ENCODE peak calls at places on chromosomes 7 and 10, in six cellular contexts. Q, T, Y, D, X and N are unnamed samples.

GRCh38 chr7:155340071-155340531 is 42.4 kb downstream of the INSIG1 start:
- DNase-seq in Q (no peak), T (no peak), Y (no peak), D (no peak), X (no peak), N (no peak)

GRCh38 chr10:123170961-123171360 is 16.8 kb downstream of the BUB3 start:
- DNase-seq in Q (no peak), T (no peak), Y (no peak), D (no peak), X (no peak), N (no peak)

GRCh38 chr10:6045600-6046457 is 16.3 kb downstream of the IL2RA start:
- DNase-seq in Q (no peak), T (no peak), Y (no peak), D (peak), X (no peak), N (no peak)

GRCh38 chr10:132803595-132804210 is 17.8 kb upstream of the NKX6-2 start:
- DNase-seq in Q (no peak), T (no peak), Y (no peak), D (no peak), X (no peak), N (no peak)

GRCh38 chr7:23333671-23334246 is 34.6 kb downstream of the MALSU1 start:
- DNase-seq in Q (peak), T (no peak), Y (no peak), D (no peak), X (peak), N (no peak)

GRCh38 chr10:60618861-60619260 is 159.4 kb upstream of the CDK1 start:
- DNase-seq in Q (no peak), T (no peak), Y (no peak), D (no peak), X (no peak), N (no peak)

GRCh38 chr10:104274762-104275721 is 6.1 kb downstream of the GSTO2 start:
- DNase-seq in Q (no peak), T (peak), Y (peak), D (peak), X (no peak), N (no peak)

GRCh38 chr10:92699518-92700272 is 9.9 kb downstream of the HHEX start:
- DNase-seq in Q (peak), T (no peak), Y (peak), D (peak), X (peak), N (peak)

GRCh38 chr7:64045301-64046040 is at the start of gene ZNF727:
- DNase-seq in Q (no peak), T (peak), Y (peak), D (peak), X (no peak), N (peak)

GRCh38 chr7:9407816-9408215 is 974.4 kb downstream of the NXPH1 start:
- DNase-seq in Q (no peak), T (no peak), Y (no peak), D (no peak), X (peak), N (no peak)

GRCh38 chr10:24866615-24867583 is 85.5 kb downstream of the PRTFDC1 start:
- DNase-seq in Q (peak), T (no peak), Y (no peak), D (peak), X (peak), N (peak)

GRCh38 chr7:151409555-151410404 is at the start of gene WDR86:
- DNase-seq in Q (no peak), T (no peak), Y (peak), D (no peak), X (no peak), N (peak)

GRCh38 chr10:7046615-7047014 is 364.2 kb downstream of the SFMBT2 start:
- DNase-seq in Q (no peak), T (peak), Y (no peak), D (no peak), X (no peak), N (no peak)

GRCh38 chr7:137276194-137276593 is 67.3 kb downstream of the PTN start:
- DNase-seq in Q (no peak), T (no peak), Y (no peak), D (no peak), X (no peak), N (no peak)

GRCh38 chr10:76359001-76359400 is 927.6 kb downstream of the LRMDA start:
- DNase-seq in Q (no peak), T (no peak), Y (no peak), D (no peak), X (peak), N (no peak)

GRCh38 chr7:98286093-98286525 is 4.6 kb downstream of the BRI3 start:
- DNase-seq in Q (peak), T (no peak), Y (peak), D (peak), X (peak), N (no peak)

GRCh38 chr10:33463011-33463410 is 128.5 kb upstream of the NRP1 start:
- DNase-seq in Q (no peak), T (no peak), Y (no peak), D (no peak), X (no peak), N (no peak)

GRCh38 chr10:80655898-80656297 is 118.2 kb downstream of the SH2D4B start:
- DNase-seq in Q (no peak), T (no peak), Y (no peak), D (no peak), X (no peak), N (no peak)

GRCh38 chr7:6650086-6650485 is 13.0 kb downstream of the ZNF316 start:
- DNase-seq in Q (no peak), T (no peak), Y (peak), D (no peak), X (no peak), N (no peak)

GRCh38 chr7:3309140-3309539 is 8.1 kb downstream of the SDK1 start:
- DNase-seq in Q (peak), T (no peak), Y (peak), D (no peak), X (peak), N (no peak)

GRCh38 chr7:79820387-79820786 is 314.2 kb upstream of the GNAI1 start:
- DNase-seq in Q (peak), T (no peak), Y (peak), D (peak), X (peak), N (no peak)

GRCh38 chr7:2032030-2032875 is 200.5 kb downstream of the MAD1L1 start:
- DNase-seq in Q (peak), T (no peak), Y (peak), D (no peak), X (peak), N (peak)

GRCh38 chr10:10527861-10528562 is 489.7 kb upstream of the CELF2 start:
- DNase-seq in Q (no peak), T (no peak), Y (no peak), D (no peak), X (no peak), N (no peak)

GRCh38 chr10:72375585-72375984 is 20.9 kb upstream of the DNAJB12 start:
- DNase-seq in Q (no peak), T (peak), Y (no peak), D (no peak), X (no peak), N (no peak)

GRCh38 chr10:95399167-95399566 is 108.4 kb upstream of the PDLIM1 start:
- DNase-seq in Q (no peak), T (no peak), Y (no peak), D (no peak), X (no peak), N (no peak)

GRCh38 chr7:97064972-97065587 is 40.4 kb upstream of the DLX5 start:
- DNase-seq in Q (peak), T (peak), Y (peak), D (no peak), X (peak), N (peak)

GRCh38 chr7:131027287-131027773 is 293.3 kb upstream of the KLF14 start:
- DNase-seq in Q (peak), T (no peak), Y (peak), D (no peak), X (peak), N (peak)

GRCh38 chr7:114243646-114244045 is 171.0 kb upstream of the FOXP2 start:
- DNase-seq in Q (no peak), T (no peak), Y (no peak), D (no peak), X (peak), N (no peak)

GRCh38 chr10:86946215-86947170 is 10.9 kb downstream of the MMRN2 start:
- DNase-seq in Q (no peak), T (no peak), Y (peak), D (peak), X (no peak), N (no peak)

GRCh38 chr7:76380623-76380966 is 21.8 kb upstream of the YWHAG start:
- DNase-seq in Q (no peak), T (no peak), Y (no peak), D (no peak), X (no peak), N (no peak)

GRCh38 chr10:17871036-17871435 is 61.9 kb downstream of the MRC1 start:
- DNase-seq in Q (no peak), T (no peak), Y (no peak), D (no peak), X (no peak), N (no peak)

GRCh38 chr7:64559206-64559605 is 3.7 kb downstream of the ZNF680 start:
- DNase-seq in Q (no peak), T (no peak), Y (no peak), D (no peak), X (peak), N (no peak)

GRCh38 chr10:78507761-78508160 is 474.1 kb downstream of the RPS24 start:
- DNase-seq in Q (no peak), T (no peak), Y (peak), D (no peak), X (no peak), N (no peak)

GRCh38 chr10:78506614-78507013 is 473.0 kb downstream of the RPS24 start:
- DNase-seq in Q (no peak), T (no peak), Y (no peak), D (no peak), X (no peak), N (no peak)

GRCh38 chr10:78505657-78506056 is 472.0 kb downstream of the RPS24 start:
- DNase-seq in Q (peak), T (no peak), Y (no peak), D (no peak), X (peak), N (no peak)

DNA sequence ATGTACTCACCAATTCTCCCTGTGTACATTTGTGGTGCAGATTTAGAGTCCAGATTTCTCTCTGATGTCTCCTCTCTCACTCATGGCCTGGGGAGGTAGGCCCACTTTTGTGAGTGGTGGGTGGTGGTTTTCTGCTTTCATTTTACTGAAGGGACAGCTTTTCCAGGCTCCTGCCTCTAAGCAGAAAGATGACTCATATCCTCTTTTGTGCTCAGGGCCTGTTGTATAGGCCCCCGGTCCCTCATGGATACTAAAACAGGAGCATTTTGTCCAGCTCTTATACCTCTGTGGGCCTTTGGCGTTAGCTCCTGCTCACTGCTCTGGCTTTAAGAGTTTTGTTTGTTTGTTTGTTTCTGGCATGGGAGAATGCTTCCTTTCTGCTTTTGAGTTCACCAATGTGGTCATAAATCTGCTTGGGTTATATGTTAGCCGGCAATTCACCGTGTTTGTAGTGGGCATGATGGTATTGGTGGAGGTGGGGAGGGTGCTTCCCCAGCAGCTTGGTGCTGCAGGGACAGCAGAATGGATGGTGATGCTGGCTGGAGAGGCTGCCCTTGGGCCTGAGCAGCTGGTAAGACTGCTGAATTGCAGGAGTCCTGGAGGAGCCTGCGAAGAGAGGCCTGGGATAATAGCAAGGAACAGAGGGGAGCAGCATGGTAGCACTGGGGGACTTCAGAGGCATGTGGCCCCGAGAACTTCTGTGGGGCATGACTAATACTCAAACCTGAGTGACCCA is 468.7 kb downstream of the RPS24 start:
- DNase-seq in Q (peak), T (no peak), Y (no peak), D (no peak), X (peak), N (no peak)
- H3K9ac ChIP-seq in Q (peak), T (no peak), Y (peak), D (no peak), X (no peak), N (no peak)

GRCh38 chr7:25395976-25396375 is 167.7 kb upstream of the NPVF start:
- DNase-seq in Q (no peak), T (no peak), Y (no peak), D (no peak), X (no peak), N (no peak)
- TF ChIP-seq CTCF in Q (no peak), T (no peak), Y (no peak), D (no peak), X (no peak), N (no peak)

DNA sequence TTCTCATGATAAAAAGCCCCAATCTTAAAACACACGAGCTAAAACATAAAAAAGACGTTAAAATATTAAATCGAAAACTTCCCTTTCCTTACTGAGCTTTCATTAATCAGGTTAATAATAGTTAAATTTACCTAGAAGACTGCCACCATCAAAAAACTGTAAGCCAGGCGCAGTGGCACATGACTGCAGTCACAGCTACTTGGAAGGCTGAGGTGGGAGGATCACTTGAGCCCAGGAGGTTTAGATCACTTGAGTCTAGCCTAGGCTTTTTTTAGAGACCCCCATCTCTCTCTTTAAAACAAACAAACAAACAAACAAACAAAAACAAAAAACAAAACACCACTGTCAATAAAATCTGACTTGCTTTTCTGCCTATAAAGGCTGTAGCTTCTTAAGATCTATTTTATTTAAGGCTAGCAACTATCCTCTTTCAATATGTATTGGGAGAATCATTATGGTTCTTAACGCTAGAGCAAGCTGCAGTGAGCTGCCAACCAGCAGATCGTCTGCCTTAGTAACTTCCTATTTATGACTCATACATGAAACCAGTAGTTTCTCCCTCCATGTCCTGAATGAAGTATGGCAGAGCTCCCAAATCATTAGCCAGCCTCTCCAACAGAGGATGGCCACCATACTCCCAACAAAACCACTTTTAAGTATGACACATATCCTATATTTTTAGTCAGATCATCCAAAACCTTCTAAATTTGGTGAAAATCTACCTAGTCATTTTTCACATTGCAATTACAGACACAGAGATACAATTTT is 163.7 kb downstream of the SRPK2 start:
- DNase-seq in Q (peak), T (peak), Y (peak), D (no peak), X (peak), N (no peak)
- H3K4me3 ChIP-seq in Q (no peak), T (peak), Y (peak), D (no peak), X (no peak), N (no peak)

DNA sequence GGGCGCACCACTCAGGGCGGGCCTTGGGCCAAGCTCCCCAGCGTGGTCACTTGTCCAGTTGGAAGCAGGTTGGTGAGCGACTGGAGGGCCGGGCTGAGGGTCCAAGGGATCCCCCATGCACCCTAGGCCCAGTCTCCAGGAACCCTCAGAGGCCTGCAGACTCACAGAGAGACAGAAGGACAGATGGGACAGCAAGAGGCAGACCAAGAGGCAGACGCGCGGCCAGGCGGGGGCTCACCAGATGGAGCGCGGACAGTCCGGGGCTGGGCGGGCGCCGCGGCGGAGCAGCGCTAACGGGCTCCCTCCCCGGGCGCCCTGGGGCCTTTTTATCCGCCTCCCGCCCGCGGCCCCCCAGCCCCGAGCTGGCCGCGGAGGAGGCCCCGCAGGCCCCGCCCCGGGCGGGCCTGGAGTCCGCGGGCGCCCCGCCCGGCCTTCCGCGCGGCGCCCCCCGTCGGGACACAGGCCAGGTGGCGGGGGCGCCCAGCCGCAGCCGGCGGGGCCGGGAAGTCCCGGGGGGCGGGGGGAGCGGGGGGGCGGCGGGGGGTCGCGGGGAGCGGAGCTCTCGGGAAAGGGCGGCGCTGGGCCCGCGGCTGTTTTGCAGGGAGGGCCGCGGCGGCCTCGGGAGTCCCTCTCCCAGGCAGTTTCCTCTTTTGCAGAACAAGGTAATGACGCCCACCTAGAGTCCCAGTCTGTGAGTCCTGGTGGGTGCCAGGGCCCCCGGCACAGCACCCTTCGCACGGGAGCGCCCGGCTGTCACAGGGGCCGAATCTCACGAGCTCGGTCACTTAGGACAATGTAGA is at the start of gene LOXL4:
- DNase-seq in Q (no peak), T (no peak), Y (peak), D (no peak), X (peak), N (peak)
- H3K9ac ChIP-seq in Q (peak), T (peak), Y (no peak), D (peak), X (peak), N (peak)

DNA sequence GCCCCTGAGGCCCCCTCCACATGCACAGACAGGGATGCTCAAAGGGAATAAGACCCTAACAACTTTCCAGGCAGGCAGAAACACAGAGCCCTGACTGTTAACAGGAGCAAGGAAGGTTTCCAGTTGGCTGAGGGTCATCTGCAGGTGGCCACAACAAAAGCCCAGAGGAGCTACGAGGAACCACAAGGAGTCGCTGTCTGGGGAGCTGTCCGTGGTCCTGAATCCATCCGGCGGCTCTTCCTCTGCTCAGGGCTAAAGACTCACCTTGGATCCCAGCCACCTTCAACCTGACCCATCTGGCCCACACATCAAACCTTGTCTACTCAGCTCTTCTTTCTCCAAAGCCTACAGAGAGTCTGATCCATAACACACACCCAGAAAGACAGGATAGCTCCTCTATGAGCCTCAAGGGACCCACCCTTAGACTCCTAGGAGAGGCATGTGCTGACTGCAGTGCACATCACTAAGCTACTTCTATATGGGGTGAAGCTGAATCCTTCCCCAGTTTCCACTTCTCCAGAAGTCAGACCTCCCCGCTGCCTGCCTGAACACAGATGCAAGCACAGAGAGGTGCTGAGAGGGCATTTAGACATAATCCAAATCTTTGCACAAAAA is 104.0 kb downstream of the SLIT1 start:
- DNase-seq in Q (peak), T (peak), Y (no peak), D (peak), X (peak), N (peak)
- TF ChIP-seq CTCF in Q (peak), T (peak), Y (peak), D (peak), X (peak), N (peak)

DNA sequence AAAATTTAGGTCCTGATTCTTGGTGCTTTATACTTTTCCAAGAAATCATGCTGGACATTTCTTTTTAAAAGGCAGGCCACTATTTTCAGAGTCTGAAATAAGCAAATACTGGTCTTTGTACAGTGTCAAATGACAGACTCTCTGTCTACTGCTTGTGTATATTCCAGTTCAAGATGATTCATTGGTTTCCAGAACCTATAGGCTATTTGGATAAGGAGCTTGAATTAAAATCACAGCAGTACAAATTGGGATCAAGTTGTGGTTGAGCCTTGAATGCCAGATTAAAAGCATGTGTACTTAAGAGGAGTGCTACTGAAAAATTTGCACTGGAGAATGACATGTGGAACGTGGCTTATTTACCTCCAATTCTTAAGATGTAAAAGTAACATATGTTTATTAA is 10.7 kb downstream of the KMT2E start:
- DNase-seq in Q (peak), T (no peak), Y (no peak), D (no peak), X (peak), N (no peak)
- H3K4me3 ChIP-seq in Q (no peak), T (no peak), Y (no peak), D (no peak), X (no peak), N (no peak)